ENCODE peak calls at places on chromosomes 3 and 15, in six cellular contexts. S is uterus; R is H9; F is CD4-positive, CD25-positive, alpha-beta regulatory T cell; I is tibial nerve; U is GM23248. O is an unnamed sample.

GRCh38 chr15:25060472-25060803 is 105.7 kb downstream of the SNRPN start:
- DNase-seq in S (peak; percentile 4), R (peak; percentile 18), F (no peak), I (no peak), U (no peak), O (no peak)

GRCh38 chr3:122966045-122966444 is 61.5 kb downstream of the SEMA5B start:
- DNase-seq in S (no peak), R (no peak), F (peak; percentile 6), I (no peak), U (no peak), O (no peak)

GRCh38 chr3:146308682-146309081 is 57.8 kb upstream of the PLSCR4 start:
- DNase-seq in S (no peak), R (no peak), F (no peak), I (no peak), U (peak; percentile 70), O (no peak)

GRCh38 chr3:76242886-76243753 is 457.8 kb upstream of the ZNF717 start:
- DNase-seq in S (no peak), R (no peak), F (no peak), I (no peak), U (no peak), O (no peak)

GRCh38 chr3:108897883-108898282 is 55.8 kb downstream of the GUCA1C start:
- DNase-seq in S (no peak), R (no peak), F (peak; percentile 52), I (no peak), U (no peak), O (no peak)

GRCh38 chr15:101488300-101489164 is 975 bp downstream of the PCSK6 start:
- DNase-seq in S (no peak), R (no peak), F (no peak), I (no peak), U (no peak), O (no peak)

GRCh38 chr3:52857108-52857507 is 22.3 kb upstream of the MUSTN1 start:
- DNase-seq in S (no peak), R (no peak), F (no peak), I (no peak), U (no peak), O (no peak)

GRCh38 chr3:64229903-64230302 is 4.6 kb upstream of the PRICKLE2 start:
- DNase-seq in S (no peak), R (no peak), F (no peak), I (no peak), U (peak; percentile 71), O (no peak)

GRCh38 chr3:3209714-3210113 is 30.2 kb upstream of the CRBN start:
- DNase-seq in S (no peak), R (no peak), F (no peak), I (no peak), U (no peak), O (no peak)

GRCh38 chr15:65957451-65957850 is 88.2 kb downstream of the RAB11A start:
- DNase-seq in S (no peak), R (peak; percentile 29), F (no peak), I (no peak), U (no peak), O (no peak)

GRCh38 chr15:70259030-70259424 is 161.3 kb upstream of the TLE3 start:
- DNase-seq in S (no peak), R (no peak), F (peak; percentile 74), I (peak; percentile 42), U (peak; percentile 62), O (no peak)

GRCh38 chr3:11362600-11362999 is 90.4 kb downstream of the ATG7 start:
- DNase-seq in S (no peak), R (no peak), F (no peak), I (no peak), U (peak; percentile 56), O (no peak)

GRCh38 chr15:53976844-53977392 is 1.3 kb upstream of the UNC13C start:
- DNase-seq in S (no peak), R (peak; percentile 72), F (no peak), I (no peak), U (no peak), O (no peak)

GRCh38 chr3:16334909-16335308 is 69.9 kb downstream of the OXNAD1 start:
- DNase-seq in S (no peak), R (no peak), F (no peak), I (no peak), U (peak; percentile 85), O (no peak)

GRCh38 chr3:187706966-187707365 is 4.6 kb upstream of the RTP2 start:
- DNase-seq in S (no peak), R (no peak), F (no peak), I (no peak), U (peak; percentile 22), O (no peak)

GRCh38 chr3:146036289-146036688 is 124.7 kb downstream of the PLOD2 start:
- DNase-seq in S (no peak), R (no peak), F (no peak), I (no peak), U (no peak), O (no peak)

GRCh38 chr15:91183630-91184029 is 83.6 kb downstream of the SV2B start:
- DNase-seq in S (no peak), R (no peak), F (no peak), I (no peak), U (no peak), O (no peak)

GRCh38 chr3:178436773-178437172 is 99.5 kb upstream of the KCNMB2 start:
- DNase-seq in S (peak; percentile 23), R (no peak), F (peak; percentile 28), I (no peak), U (peak; percentile 80), O (no peak)

GRCh38 chr3:182810574-182811268 is 17.4 kb downstream of the ATP11B start:
- DNase-seq in S (no peak), R (no peak), F (no peak), I (no peak), U (peak; percentile 64), O (no peak)

GRCh38 chr15:67855842-67856241 is 16.0 kb upstream of the RNU6-1 start:
- DNase-seq in S (no peak), R (no peak), F (no peak), I (no peak), U (no peak), O (no peak)

GRCh38 chr15:48996276-48996675 is 32.6 kb upstream of the SHC4 start:
- DNase-seq in S (no peak), R (no peak), F (no peak), I (no peak), U (peak; percentile 40), O (no peak)

GRCh38 chr3:127456471-127457093 is 134.0 kb downstream of the TPRA1 start:
- DNase-seq in S (no peak), R (no peak), F (no peak), I (no peak), U (peak; percentile 87), O (no peak)

DNA sequence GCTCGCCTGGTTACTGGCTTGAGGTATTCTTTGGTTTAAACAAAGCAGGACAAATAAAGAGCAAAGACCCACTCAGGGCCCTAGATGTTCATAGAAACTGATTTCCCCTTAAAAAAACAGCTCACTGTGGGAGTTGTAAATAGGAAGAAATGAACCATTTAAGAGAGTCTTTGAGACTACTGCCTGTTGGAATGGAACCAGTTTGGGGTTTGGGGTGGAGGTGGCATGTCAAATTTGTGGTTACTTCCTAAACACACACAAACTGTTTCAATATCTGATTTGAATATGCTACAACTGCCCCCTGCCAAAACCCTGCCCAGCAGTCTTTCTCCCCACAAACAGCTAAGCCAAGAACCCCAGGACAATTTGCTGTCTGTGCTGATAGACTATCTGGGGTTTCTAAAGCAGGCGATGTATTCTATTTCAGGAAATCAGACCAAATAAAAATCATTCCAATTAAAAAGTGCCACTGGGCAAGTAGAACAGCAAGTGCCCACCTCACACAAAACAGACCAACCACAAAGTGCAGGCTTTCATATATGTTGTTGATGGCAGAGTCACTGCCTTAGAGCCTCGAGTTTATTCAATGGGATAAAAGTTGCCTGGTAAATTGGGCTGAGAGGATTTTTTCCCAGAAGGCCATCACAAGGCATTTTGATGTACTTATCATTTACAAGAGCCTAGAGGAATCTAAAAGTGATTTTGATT is 293.9 kb upstream of the PROK2 start:
- DNase-seq in S (no peak), R (no peak), F (no peak), I (no peak), U (no peak), O (no peak)
- H3K4me1 ChIP-seq in S (no peaks in the 10 kb centered on the region), R (peaks cover 5% of the 10 kb centered on the region), F (no peaks in the 10 kb centered on the region), I (no peaks in the 10 kb centered on the region), U (peaks cover 10% of the 10 kb centered on the region), O (no peaks in the 10 kb centered on the region)

GRCh38 chr3:50153782-50154475 is 1.2 kb upstream of the SEMA3F start:
- DNase-seq in S (no peak), R (no peak), F (no peak), I (no peak), U (no peak), O (no peak)
- H3K4me1 ChIP-seq in S (peaks cover 17% of the 10 kb centered on the region), R (peaks cover 3% of the 10 kb centered on the region), F (peaks cover 14% of the 10 kb centered on the region), I (no peaks in the 10 kb centered on the region), U (no peaks in the 10 kb centered on the region), O (peaks cover 13% of the 10 kb centered on the region)

DNA sequence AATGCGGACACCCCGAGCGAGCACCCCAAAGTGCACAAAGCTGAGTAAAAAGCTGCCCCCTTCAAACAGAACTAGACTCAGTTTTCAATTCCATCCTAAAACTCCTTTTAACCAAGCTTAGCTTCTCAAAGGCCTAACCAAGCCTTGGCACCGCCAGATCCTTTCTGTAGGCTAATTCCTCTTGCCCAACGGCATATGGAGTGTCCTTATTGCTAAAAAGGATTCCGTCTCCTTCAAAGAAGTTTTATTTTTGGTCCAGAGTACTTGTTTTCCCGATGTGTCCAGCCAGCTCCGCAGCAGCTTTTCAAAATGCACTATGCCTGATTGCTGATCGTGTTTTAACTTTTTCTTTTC is 5.3 kb downstream of the BHLHE40 start:
- DNase-seq in S (no peak), R (no peak), F (no peak), I (no peak), U (peak; percentile 51), O (no peak)
- H3K4me1 ChIP-seq in S (peaks cover 22% of the 10 kb centered on the region), R (peaks cover 6% of the 10 kb centered on the region), F (peaks cover 38% of the 10 kb centered on the region), I (no peaks in the 10 kb centered on the region), U (peaks cover 51% of the 10 kb centered on the region), O (peaks cover 57% of the 10 kb centered on the region)

GRCh38 chr15:31257286-31257685 is 69.3 kb upstream of the KLF13 start:
- DNase-seq in S (no peak), R (no peak), F (no peak), I (no peak), U (no peak), O (no peak)

GRCh38 chr15:31260646-31261265 is 65.9 kb upstream of the KLF13 start:
- DNase-seq in S (no peak), R (peak; percentile 14), F (no peak), I (no peak), U (no peak), O (no peak)

GRCh38 chr15:31261266-31262142 is 65.1 kb upstream of the KLF13 start:
- DNase-seq in S (no peak), R (peak; percentile 16), F (no peak), I (no peak), U (no peak), O (no peak)

GRCh38 chr15:31258260-31258659 is 68.4 kb upstream of the KLF13 start:
- DNase-seq in S (no peak), R (no peak), F (no peak), I (no peak), U (no peak), O (no peak)

DNA sequence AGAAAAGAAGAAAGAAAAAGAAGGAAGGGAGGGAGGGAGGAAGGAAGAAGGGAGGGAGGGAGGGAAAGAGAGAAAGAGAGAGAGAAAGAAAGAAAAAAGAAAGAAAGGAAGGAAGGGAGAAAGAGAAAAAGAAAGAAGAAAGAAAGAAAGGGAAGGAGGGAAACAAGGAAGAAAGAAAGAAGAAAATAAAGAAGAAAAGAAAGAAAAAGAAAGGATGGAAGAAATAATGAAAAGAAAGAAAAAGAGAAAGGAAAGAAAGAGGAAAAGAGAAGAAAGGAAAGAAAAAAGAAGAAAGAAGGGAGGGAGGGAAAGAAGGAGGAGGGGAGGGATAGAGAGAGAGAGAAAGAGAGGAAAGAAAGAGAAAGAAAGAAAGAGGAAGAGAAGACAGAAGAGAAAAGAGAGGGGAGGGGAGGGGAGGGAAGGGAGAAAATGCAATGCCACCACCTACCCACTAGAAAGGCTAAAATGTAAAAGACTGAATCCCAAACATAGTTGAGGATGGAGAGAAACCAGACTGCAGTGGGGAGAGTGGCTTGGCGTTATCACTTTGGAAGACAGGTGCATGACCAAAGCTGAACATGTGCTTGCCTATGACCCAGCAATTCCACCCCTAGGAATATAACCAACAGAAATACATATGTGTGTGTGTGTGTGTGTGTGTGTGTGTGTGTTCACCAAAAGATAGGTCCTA is 66.9 kb upstream of the KLF13 start:
- DNase-seq in S (no peak), R (no peak), F (no peak), I (no peak), U (no peak), O (no peak)
- H3K4me1 ChIP-seq in S (no peaks in the 10 kb centered on the region), R (no peaks in the 10 kb centered on the region), F (peaks cover 44% of the 10 kb centered on the region), I (no peaks in the 10 kb centered on the region), U (no peaks in the 10 kb centered on the region), O (peaks cover 25% of the 10 kb centered on the region)